ENCODE peak calls at places on chromosomes 1 and 21, in six cellular contexts. One of them, this sample, is unnamed.

GRCh38 chr1:244297616-244298015 is 154.1 kb downstream of the ADSS2 start:
- DNase-seq in astrocyte of the spinal cord: no peak
- DNase-seq in IMR-90: no peak
- DNase-seq in adrenal gland: no peak
- DNase-seq in heart right ventricle: no peak
- DNase-seq in left ventricle myocardium inferior: no peak
- DNase-seq in this sample: no peak

GRCh38 chr1:154006136-154006535 is 15.6 kb downstream of the RPS27 start:
- DNase-seq in astrocyte of the spinal cord: peak
- DNase-seq in IMR-90: peak
- DNase-seq in adrenal gland: no peak
- DNase-seq in heart right ventricle: no peak
- DNase-seq in left ventricle myocardium inferior: no peak
- DNase-seq in this sample: no peak

GRCh38 chr1:202597090-202597761 is 113.0 kb downstream of the SYT2 start:
- DNase-seq in astrocyte of the spinal cord: no peak
- DNase-seq in IMR-90: no peak
- DNase-seq in adrenal gland: no peak
- DNase-seq in heart right ventricle: no peak
- DNase-seq in left ventricle myocardium inferior: no peak
- DNase-seq in this sample: no peak

GRCh38 chr1:39507230-39507928 is 15.9 kb downstream of the BMP8A start:
- DNase-seq in astrocyte of the spinal cord: no peak
- DNase-seq in IMR-90: no peak
- DNase-seq in adrenal gland: no peak
- DNase-seq in heart right ventricle: no peak
- DNase-seq in left ventricle myocardium inferior: no peak
- DNase-seq in this sample: no peak

GRCh38 chr1:147609358-147609757 is 61.0 kb downstream of the ACP6 start:
- DNase-seq in astrocyte of the spinal cord: no peak
- DNase-seq in IMR-90: no peak
- DNase-seq in adrenal gland: no peak
- DNase-seq in heart right ventricle: no peak
- DNase-seq in left ventricle myocardium inferior: no peak
- DNase-seq in this sample: no peak

GRCh38 chr21:14942801-14943490 is 121.9 kb downstream of the NRIP1 start:
- DNase-seq in astrocyte of the spinal cord: peak
- DNase-seq in IMR-90: peak
- DNase-seq in adrenal gland: no peak
- DNase-seq in heart right ventricle: no peak
- DNase-seq in left ventricle myocardium inferior: no peak
- DNase-seq in this sample: no peak

GRCh38 chr21:25691931-25692330 is 42.8 kb downstream of the ATP5PF start:
- DNase-seq in astrocyte of the spinal cord: no peak
- DNase-seq in IMR-90: peak
- DNase-seq in adrenal gland: no peak
- DNase-seq in heart right ventricle: no peak
- DNase-seq in left ventricle myocardium inferior: peak
- DNase-seq in this sample: no peak

GRCh38 chr21:38611262-38611661 is 113.0 kb upstream of the ERG start:
- DNase-seq in astrocyte of the spinal cord: no peak
- DNase-seq in IMR-90: no peak
- DNase-seq in adrenal gland: no peak
- DNase-seq in heart right ventricle: no peak
- DNase-seq in left ventricle myocardium inferior: no peak
- DNase-seq in this sample: no peak

GRCh38 chr1:100440075-100440809 is 87.9 kb downstream of the CDC14A start:
- DNase-seq in astrocyte of the spinal cord: no peak
- DNase-seq in IMR-90: no peak
- DNase-seq in adrenal gland: no peak
- DNase-seq in heart right ventricle: peak
- DNase-seq in left ventricle myocardium inferior: no peak
- DNase-seq in this sample: no peak

GRCh38 chr1:77776007-77776725 is 3.3 kb upstream of the MIGA1 start:
- DNase-seq in astrocyte of the spinal cord: no peak
- DNase-seq in IMR-90: peak
- DNase-seq in adrenal gland: no peak
- DNase-seq in heart right ventricle: no peak
- DNase-seq in left ventricle myocardium inferior: no peak
- DNase-seq in this sample: no peak

GRCh38 chr1:228760962-228761361 is 25.7 kb downstream of the RHOU start:
- DNase-seq in astrocyte of the spinal cord: no peak
- DNase-seq in IMR-90: no peak
- DNase-seq in adrenal gland: no peak
- DNase-seq in heart right ventricle: no peak
- DNase-seq in left ventricle myocardium inferior: no peak
- DNase-seq in this sample: no peak

GRCh38 chr21:17461582-17461981 is 51.3 kb upstream of the CXADR start:
- DNase-seq in astrocyte of the spinal cord: peak
- DNase-seq in IMR-90: peak
- DNase-seq in adrenal gland: peak
- DNase-seq in heart right ventricle: no peak
- DNase-seq in left ventricle myocardium inferior: no peak
- DNase-seq in this sample: no peak

GRCh38 chr1:61951731-61952585 is 209.7 kb downstream of the PATJ start:
- DNase-seq in astrocyte of the spinal cord: peak
- DNase-seq in IMR-90: peak
- DNase-seq in adrenal gland: no peak
- DNase-seq in heart right ventricle: peak
- DNase-seq in left ventricle myocardium inferior: no peak
- DNase-seq in this sample: no peak

GRCh38 chr1:186683637-186684410 is 3.6 kb upstream of the PTGS2 start:
- DNase-seq in astrocyte of the spinal cord: no peak
- DNase-seq in IMR-90: no peak
- DNase-seq in adrenal gland: no peak
- DNase-seq in heart right ventricle: no peak
- DNase-seq in left ventricle myocardium inferior: no peak
- DNase-seq in this sample: no peak

DNA sequence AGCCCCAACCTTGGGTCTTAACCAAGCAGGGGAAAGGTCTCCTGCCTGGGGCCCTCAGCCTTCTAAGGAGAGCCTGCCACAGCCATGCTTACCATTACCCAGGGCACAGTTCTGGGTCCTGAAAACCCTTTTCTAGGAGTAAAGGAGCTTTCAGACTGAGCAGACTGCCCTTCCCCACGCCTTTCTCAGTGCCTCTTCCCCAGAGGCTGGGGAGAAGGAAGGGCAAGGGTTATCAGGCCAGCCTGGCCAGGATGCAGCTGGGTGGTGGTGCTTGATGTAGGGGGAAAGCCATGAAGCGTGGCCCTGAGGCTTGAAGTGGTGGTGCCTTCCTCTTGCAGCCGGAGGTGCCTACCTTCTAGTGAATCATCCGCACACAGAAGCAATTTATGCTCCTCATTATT is 40.5 kb downstream of the MAN1C1 start:
- DNase-seq in astrocyte of the spinal cord: no peak
- DNase-seq in IMR-90: no peak
- DNase-seq in adrenal gland: no peak
- DNase-seq in heart right ventricle: no peak
- DNase-seq in left ventricle myocardium inferior: no peak
- DNase-seq in this sample: no peak
- TF ChIP-seq CTCF in astrocyte of the spinal cord: no peak
- TF ChIP-seq CTCF in IMR-90: no peak
- TF ChIP-seq CTCF in adrenal gland: no peak
- TF ChIP-seq CTCF in heart right ventricle: no peak
- TF ChIP-seq CTCF in left ventricle myocardium inferior: no peak
- TF ChIP-seq CTCF in this sample: no peak

GRCh38 chr21:36199021-36199420 is 42.4 kb downstream of the DOP1B start:
- DNase-seq in astrocyte of the spinal cord: no peak
- DNase-seq in IMR-90: no peak
- DNase-seq in adrenal gland: no peak
- DNase-seq in heart right ventricle: no peak
- DNase-seq in left ventricle myocardium inferior: no peak
- DNase-seq in this sample: no peak

GRCh38 chr21:36195613-36196012 is 39.0 kb downstream of the DOP1B start:
- DNase-seq in astrocyte of the spinal cord: no peak
- DNase-seq in IMR-90: no peak
- DNase-seq in adrenal gland: no peak
- DNase-seq in heart right ventricle: no peak
- DNase-seq in left ventricle myocardium inferior: no peak
- DNase-seq in this sample: no peak

GRCh38 chr21:36203603-36203889 is 46.9 kb downstream of the DOP1B start:
- DNase-seq in astrocyte of the spinal cord: peak
- DNase-seq in IMR-90: peak
- DNase-seq in adrenal gland: peak
- DNase-seq in heart right ventricle: no peak
- DNase-seq in left ventricle myocardium inferior: no peak
- DNase-seq in this sample: peak

GRCh38 chr21:36202721-36203602 is 46.3 kb downstream of the DOP1B start:
- DNase-seq in astrocyte of the spinal cord: no peak
- DNase-seq in IMR-90: peak
- DNase-seq in adrenal gland: no peak
- DNase-seq in heart right ventricle: no peak
- DNase-seq in left ventricle myocardium inferior: no peak
- DNase-seq in this sample: no peak

DNA sequence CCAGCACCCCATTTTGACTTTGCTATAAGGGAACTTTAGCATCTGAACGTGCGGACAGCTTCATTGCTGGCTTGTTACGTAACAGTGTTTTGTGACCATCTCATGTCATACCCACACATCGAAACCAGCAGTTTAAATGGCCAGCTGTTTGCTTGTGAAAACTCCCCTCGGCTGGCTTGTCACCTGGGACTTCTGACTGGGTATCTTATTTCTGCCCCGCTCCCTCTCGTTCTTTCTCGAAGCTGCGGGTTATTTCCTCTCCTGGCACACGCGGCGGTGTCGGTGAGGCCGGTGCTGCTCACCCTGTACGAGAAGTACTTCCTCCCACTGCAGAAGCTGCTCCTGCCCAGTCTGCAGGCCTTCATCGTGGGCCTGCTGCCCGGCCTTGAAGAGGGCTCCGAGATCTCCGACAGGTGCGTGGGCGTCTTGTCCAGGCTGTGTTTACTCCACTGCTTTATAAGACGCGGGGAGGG is 43.5 kb downstream of the DOP1B start:
- DNase-seq in astrocyte of the spinal cord: no peak
- DNase-seq in IMR-90: no peak
- DNase-seq in adrenal gland: no peak
- DNase-seq in heart right ventricle: no peak
- DNase-seq in left ventricle myocardium inferior: no peak
- DNase-seq in this sample: no peak
- H3K4me3 ChIP-seq in astrocyte of the spinal cord: no peak
- H3K4me3 ChIP-seq in IMR-90: no peak
- H3K4me3 ChIP-seq in adrenal gland: no peak
- H3K4me3 ChIP-seq in heart right ventricle: no peak
- H3K4me3 ChIP-seq in left ventricle myocardium inferior: no peak
- H3K4me3 ChIP-seq in this sample: no peak

GRCh38 chr1:91502882-91503184 is 2.2 kb downstream of the CDC7 start:
- DNase-seq in astrocyte of the spinal cord: peak
- DNase-seq in IMR-90: peak
- DNase-seq in adrenal gland: no peak
- DNase-seq in heart right ventricle: no peak
- DNase-seq in left ventricle myocardium inferior: no peak
- DNase-seq in this sample: no peak
- TF ChIP-seq CTCF in astrocyte of the spinal cord: peak
- TF ChIP-seq CTCF in IMR-90: peak
- TF ChIP-seq CTCF in adrenal gland: no peak
- TF ChIP-seq CTCF in heart right ventricle: no peak
- TF ChIP-seq CTCF in left ventricle myocardium inferior: no peak
- TF ChIP-seq CTCF in this sample: no peak

GRCh38 chr1:7459915-7460314 is 311.2 kb upstream of the VAMP3 start:
- DNase-seq in astrocyte of the spinal cord: no peak
- DNase-seq in IMR-90: no peak
- DNase-seq in adrenal gland: no peak
- DNase-seq in heart right ventricle: no peak
- DNase-seq in left ventricle myocardium inferior: no peak
- DNase-seq in this sample: no peak
- H3K4me3 ChIP-seq in astrocyte of the spinal cord: no peak
- H3K4me3 ChIP-seq in IMR-90: no peak
- H3K4me3 ChIP-seq in adrenal gland: no peak
- H3K4me3 ChIP-seq in heart right ventricle: no peak
- H3K4me3 ChIP-seq in left ventricle myocardium inferior: no peak
- H3K4me3 ChIP-seq in this sample: no peak

GRCh38 chr21:34511787-34512451 is at the start of gene KCNE1:
- DNase-seq in astrocyte of the spinal cord: no peak
- DNase-seq in IMR-90: no peak
- DNase-seq in adrenal gland: peak
- DNase-seq in heart right ventricle: no peak
- DNase-seq in left ventricle myocardium inferior: no peak
- DNase-seq in this sample: no peak

GRCh38 chr21:34511154-34511553 is 856 bp downstream of the KCNE1 start:
- DNase-seq in astrocyte of the spinal cord: no peak
- DNase-seq in IMR-90: no peak
- DNase-seq in adrenal gland: no peak
- DNase-seq in heart right ventricle: no peak
- DNase-seq in left ventricle myocardium inferior: no peak
- DNase-seq in this sample: no peak

GRCh38 chr21:34510148-34511142 is 1.6 kb downstream of the KCNE1 start:
- DNase-seq in astrocyte of the spinal cord: peak
- DNase-seq in IMR-90: peak
- DNase-seq in adrenal gland: peak
- DNase-seq in heart right ventricle: peak
- DNase-seq in left ventricle myocardium inferior: peak
- DNase-seq in this sample: no peak

GRCh38 chr21:34513109-34513675 is 1.2 kb upstream of the KCNE1 start:
- DNase-seq in astrocyte of the spinal cord: no peak
- DNase-seq in IMR-90: no peak
- DNase-seq in adrenal gland: no peak
- DNase-seq in heart right ventricle: no peak
- DNase-seq in left ventricle myocardium inferior: no peak
- DNase-seq in this sample: no peak

GRCh38 chr21:34509151-34509550 is 2.9 kb downstream of the KCNE1 start:
- DNase-seq in astrocyte of the spinal cord: no peak
- DNase-seq in IMR-90: no peak
- DNase-seq in adrenal gland: no peak
- DNase-seq in heart right ventricle: no peak
- DNase-seq in left ventricle myocardium inferior: no peak
- DNase-seq in this sample: no peak
- TF ChIP-seq CTCF in astrocyte of the spinal cord: peak
- TF ChIP-seq CTCF in IMR-90: peak
- TF ChIP-seq CTCF in adrenal gland: no peak
- TF ChIP-seq CTCF in heart right ventricle: peak
- TF ChIP-seq CTCF in left ventricle myocardium inferior: peak
- TF ChIP-seq CTCF in this sample: peak

DNA sequence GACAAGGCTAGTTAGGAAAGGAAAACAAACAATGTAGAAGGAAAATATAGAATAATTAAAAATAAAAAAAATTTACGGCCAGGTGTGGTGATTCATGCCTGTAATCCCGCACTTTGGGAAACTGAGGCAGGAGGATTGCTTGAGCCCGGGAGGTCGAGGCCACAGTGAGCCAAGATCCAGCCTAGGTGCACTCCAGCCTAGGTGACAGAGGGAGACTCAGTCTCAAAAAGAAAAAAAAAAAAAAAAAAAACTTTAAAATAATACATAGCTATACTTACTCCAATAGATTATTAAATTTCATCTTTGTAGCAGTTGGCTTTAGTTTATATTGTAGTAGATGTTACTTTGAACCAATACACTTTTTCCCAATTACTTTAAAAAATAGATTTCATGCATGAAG is 32.0 kb downstream of the LIN9 start:
- DNase-seq in astrocyte of the spinal cord: no peak
- DNase-seq in IMR-90: no peak
- DNase-seq in adrenal gland: no peak
- DNase-seq in heart right ventricle: no peak
- DNase-seq in left ventricle myocardium inferior: no peak
- DNase-seq in this sample: no peak
- H3K4me3 ChIP-seq in astrocyte of the spinal cord: no peak
- H3K4me3 ChIP-seq in IMR-90: no peak
- H3K4me3 ChIP-seq in adrenal gland: no peak
- H3K4me3 ChIP-seq in heart right ventricle: no peak
- H3K4me3 ChIP-seq in left ventricle myocardium inferior: no peak
- H3K4me3 ChIP-seq in this sample: no peak

This sample was measured in HFF-Myc.